ENCODE peak calls at places on chromosomes 2 and 18, in seven cellular contexts. E, A, S, F, J, V and P are unnamed samples.

GRCh38 chr2:196330645-196331044 is 159.3 kb upstream of the STK17B start:
- DNase-seq in E (no peak), A (no peak), S (no peak), F (no peak), J (no peak), V (no peak), P (no peak)

GRCh38 chr2:152250421-152251100 is 75.0 kb upstream of the STAM2 start:
- DNase-seq in E (no peak), A (no peak), S (no peak), F (no peak), J (no peak), V (no peak), P (no peak)

GRCh38 chr18:74524097-74524496 is 10.2 kb upstream of the CNDP1 start:
- DNase-seq in E (no peak), A (no peak), S (no peak), F (no peak), J (no peak), V (no peak), P (no peak)

GRCh38 chr2:231190531-231191197 is 7.8 kb upstream of the ARMC9 start:
- DNase-seq in E (peak; percentile 66), A (no peak), S (no peak), F (no peak), J (no peak), V (no peak), P (no peak)

GRCh38 chr2:25347846-25348245 is 6.1 kb upstream of the DNMT3A start:
- DNase-seq in E (peak; percentile 51), A (no peak), S (no peak), F (no peak), J (no peak), V (no peak), P (no peak)

GRCh38 chr2:69797836-69798465 is 31.5 kb upstream of the GMCL1 start:
- DNase-seq in E (peak; percentile 65), A (no peak), S (no peak), F (no peak), J (no peak), V (no peak), P (no peak)

GRCh38 chr2:241617431-241618154 is 19.4 kb downstream of the THAP4 start:
- DNase-seq in E (no peak), A (no peak), S (no peak), F (no peak), J (no peak), V (no peak), P (peak; percentile 67)

GRCh38 chr2:100625731-100626130 is 62.9 kb downstream of the PDCL3 start:
- DNase-seq in E (no peak), A (no peak), S (no peak), F (no peak), J (no peak), V (no peak), P (no peak)

GRCh38 chr2:38215993-38216392 is 140.0 kb upstream of the CYP1B1 start:
- DNase-seq in E (peak; percentile 37), A (no peak), S (no peak), F (no peak), J (peak; percentile 84), V (no peak), P (peak; percentile 61)

GRCh38 chr2:144268036-144268678 is 251.8 kb downstream of the ZEB2 start:
- DNase-seq in E (no peak), A (no peak), S (no peak), F (no peak), J (no peak), V (no peak), P (no peak)

GRCh38 chr2:109208951-109209335 is 79.9 kb downstream of the SH3RF3 start:
- DNase-seq in E (no peak), A (no peak), S (no peak), F (no peak), J (no peak), V (no peak), P (no peak)

GRCh38 chr2:60309941-60310680 is 243.3 kb downstream of the BCL11A start:
- DNase-seq in E (no peak), A (no peak), S (no peak), F (no peak), J (no peak), V (no peak), P (no peak)

GRCh38 chr18:63292844-63293683 is 26.5 kb downstream of the BCL2 start:
- DNase-seq in E (no peak), A (no peak), S (peak; percentile 31), F (no peak), J (no peak), V (peak; percentile 66), P (no peak)

GRCh38 chr2:226126104-226126503 is 673.5 kb downstream of the IRS1 start:
- DNase-seq in E (no peak), A (no peak), S (no peak), F (no peak), J (no peak), V (no peak), P (no peak)

GRCh38 chr2:121746071-121746578 is 9.3 kb upstream of the TSN start:
- DNase-seq in E (no peak), A (no peak), S (no peak), F (no peak), J (no peak), V (no peak), P (no peak)

GRCh38 chr2:10075101-10075500 is 5.1 kb downstream of the CYS1 start:
- DNase-seq in E (no peak), A (no peak), S (no peak), F (no peak), J (no peak), V (no peak), P (no peak)

GRCh38 chr2:67965246-67965645 is 97.6 kb downstream of the C1D start:
- DNase-seq in E (no peak), A (no peak), S (no peak), F (no peak), J (no peak), V (no peak), P (no peak)

GRCh38 chr2:14143435-14143834 is 489.1 kb upstream of the LRATD1 start:
- DNase-seq in E (no peak), A (no peak), S (no peak), F (no peak), J (no peak), V (no peak), P (no peak)

GRCh38 chr18:46756172-46756558 is 688 bp downstream of the ST8SIA5 start:
- DNase-seq in E (no peak), A (no peak), S (no peak), F (no peak), J (no peak), V (no peak), P (no peak)

GRCh38 chr2:218259099-218259921 is 1.5 kb upstream of the GPBAR1 start:
- DNase-seq in E (peak; percentile 80), A (no peak), S (no peak), F (no peak), J (no peak), V (no peak), P (no peak)

GRCh38 chr2:162073776-162074578 is at the start of gene DPP4:
- DNase-seq in E (peak; percentile 40), A (no peak), S (peak; percentile 49), F (peak; percentile 71), J (peak; percentile 12), V (no peak), P (no peak)

DNA sequence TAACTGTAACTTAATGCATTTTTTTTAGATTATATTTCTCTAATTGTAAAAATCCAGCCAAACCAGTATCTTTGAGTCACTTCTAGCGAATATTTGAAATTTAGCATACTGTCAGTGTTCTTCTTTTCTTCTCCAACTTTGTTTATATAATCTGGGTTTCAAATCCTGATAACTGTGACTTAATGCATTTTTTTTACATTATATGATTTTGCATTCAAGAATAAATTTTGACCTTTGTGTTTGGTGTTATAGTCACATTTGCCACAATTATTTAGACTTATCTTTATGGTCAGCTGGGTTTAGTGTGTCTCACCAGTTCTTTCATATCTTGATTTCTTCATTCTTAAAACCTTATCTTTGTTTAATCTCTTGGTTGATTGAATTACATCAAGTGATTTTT is 345.7 kb downstream of the SLC4A3 start:
- DNase-seq in E (peak; percentile 78), A (no peak), S (no peak), F (no peak), J (no peak), V (no peak), P (no peak)
- TF ChIP-seq CTCF in E (no peak), A (no peak), S (no peak), F (no peak), J (no peak), V (no peak), P (no peak)

DNA sequence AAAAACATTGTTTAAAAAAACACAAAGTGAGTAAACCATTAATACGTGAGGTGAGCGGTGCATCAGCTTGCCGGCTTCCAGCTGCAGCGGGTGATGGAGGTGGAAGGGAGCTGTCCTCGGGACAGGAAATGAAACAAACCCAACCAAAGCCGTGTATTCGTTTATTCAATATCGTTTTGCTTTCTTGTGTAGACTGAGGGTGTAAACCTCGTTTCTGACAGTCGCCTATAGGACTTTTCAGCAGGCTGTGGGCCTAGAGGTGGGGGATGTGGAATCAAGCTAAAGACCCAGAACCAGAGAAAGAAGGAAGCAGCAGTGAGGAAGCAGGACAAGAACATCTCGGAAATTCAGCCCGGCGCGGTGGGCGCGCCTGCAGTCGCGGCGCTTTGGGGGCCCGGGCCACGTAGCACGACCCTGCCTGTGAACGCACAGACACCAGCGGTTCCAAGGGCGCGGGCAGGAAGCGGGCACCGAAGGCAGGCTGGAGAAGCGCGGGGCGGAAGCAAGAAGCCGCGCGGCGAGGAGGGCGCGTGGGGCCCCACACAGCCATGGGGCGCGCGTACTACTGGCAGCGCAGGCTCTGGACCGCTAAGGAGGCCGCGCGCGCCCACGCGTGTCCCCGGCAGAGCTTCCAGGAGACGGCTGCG is 772 bp upstream of the ATP9B start:
- DNase-seq in E (peak; percentile 16), A (no peak), S (peak; percentile 58), F (no peak), J (no peak), V (no peak), P (no peak)
- H3K4me3 ChIP-seq in E (peak overlapping the region; percentile 62), A (peak overlapping the region; percentile 79), S (peak overlapping the region; percentile 93), F (peak overlapping the region; percentile 91), J (peak overlapping the region; percentile 99), V (peak overlapping the region; percentile 52), P (no peak overlapping the region)

GRCh38 chr2:200471324-200471848 is 38.5 kb downstream of the KCTD18 start:
- DNase-seq in E (no peak), A (no peak), S (peak; percentile 27), F (peak; percentile 66), J (peak; percentile 61), V (no peak), P (no peak)

GRCh38 chr2:200475795-200476194 is 34.1 kb downstream of the KCTD18 start:
- DNase-seq in E (no peak), A (no peak), S (no peak), F (no peak), J (no peak), V (no peak), P (no peak)

GRCh38 chr2:200471928-200472645 is 37.8 kb downstream of the KCTD18 start:
- DNase-seq in E (no peak), A (no peak), S (no peak), F (no peak), J (no peak), V (no peak), P (no peak)

GRCh38 chr2:200469708-200470600 is 39.9 kb downstream of the KCTD18 start:
- DNase-seq in E (peak; percentile 63), A (no peak), S (no peak), F (no peak), J (no peak), V (no peak), P (no peak)

GRCh38 chr2:200472853-200473464 is 36.9 kb downstream of the KCTD18 start:
- DNase-seq in E (no peak), A (no peak), S (no peak), F (peak; percentile 48), J (no peak), V (no peak), P (no peak)
- TF ChIP-seq CTCF in E (no peak), A (no peak), S (no peak), F (no peak), J (no peak), V (no peak), P (no peak)

GRCh38 chr2:80364511-80365212 is 60.1 kb upstream of the LRRTM1 start:
- DNase-seq in E (no peak), A (no peak), S (no peak), F (no peak), J (no peak), V (no peak), P (no peak)
- H3K4me3 ChIP-seq in E (no peak overlapping the region), A (no peak overlapping the region), S (no peak overlapping the region), F (no peak overlapping the region), J (no peak overlapping the region), V (no peak overlapping the region), P (no peak overlapping the region)